ENCODE peak calls at places on chromosomes 4 and X, in nine cellular contexts. One of them, this sample, is unnamed.

GRCh38 chrX:6049132-6049531 is 179.5 kb downstream of the NLGN4X start:
- DNase-seq in aorta: no peak
- DNase-seq in cardiac fibroblast: no peak
- DNase-seq in GM19239: no peak
- DNase-seq in pancreas: no peak
- DNase-seq in neural progenitor cell: no peak
- DNase-seq in activated T-cell treated with anti-CD3 and anti-CD28 coated beads, Interleukin-2, amount 50 U/mL, for 72 hours: no peak
- DNase-seq in HCEC 1CT: no peak
- DNase-seq in GM23248: no peak
- DNase-seq in this sample: no peak

GRCh38 chr4:34854451-34854850 is 1389.9 kb downstream of the ARAP2 start:
- DNase-seq in aorta: peak
- DNase-seq in cardiac fibroblast: no peak
- DNase-seq in GM19239: no peak
- DNase-seq in pancreas: no peak
- DNase-seq in neural progenitor cell: no peak
- DNase-seq in activated T-cell treated with anti-CD3 and anti-CD28 coated beads, Interleukin-2, amount 50 U/mL, for 72 hours: no peak
- DNase-seq in HCEC 1CT: no peak
- DNase-seq in GM23248: no peak
- DNase-seq in this sample: no peak

GRCh38 chr4:785332-786073 is 40.4 kb downstream of the CPLX1 start:
- DNase-seq in aorta: peak
- DNase-seq in cardiac fibroblast: no peak
- DNase-seq in GM19239: no peak
- DNase-seq in pancreas: no peak
- DNase-seq in neural progenitor cell: peak
- DNase-seq in activated T-cell treated with anti-CD3 and anti-CD28 coated beads, Interleukin-2, amount 50 U/mL, for 72 hours: no peak
- DNase-seq in HCEC 1CT: no peak
- DNase-seq in GM23248: peak
- DNase-seq in this sample: peak

GRCh38 chr4:152138451-152138850 is 377.6 kb upstream of the GATB start:
- DNase-seq in aorta: no peak
- DNase-seq in cardiac fibroblast: no peak
- DNase-seq in GM19239: no peak
- DNase-seq in pancreas: no peak
- DNase-seq in neural progenitor cell: no peak
- DNase-seq in activated T-cell treated with anti-CD3 and anti-CD28 coated beads, Interleukin-2, amount 50 U/mL, for 72 hours: no peak
- DNase-seq in HCEC 1CT: no peak
- DNase-seq in GM23248: no peak
- DNase-seq in this sample: no peak

GRCh38 chrX:118655561-118656246 is 71.7 kb upstream of the IL13RA1 start:
- DNase-seq in aorta: no peak
- DNase-seq in cardiac fibroblast: peak
- DNase-seq in GM19239: no peak
- DNase-seq in pancreas: no peak
- DNase-seq in neural progenitor cell: no peak
- DNase-seq in activated T-cell treated with anti-CD3 and anti-CD28 coated beads, Interleukin-2, amount 50 U/mL, for 72 hours: no peak
- DNase-seq in HCEC 1CT: peak
- DNase-seq in GM23248: peak
- DNase-seq in this sample: no peak

GRCh38 chr4:47071863-47072441 is 40.6 kb downstream of the GABRB1 start:
- DNase-seq in aorta: no peak
- DNase-seq in cardiac fibroblast: peak
- DNase-seq in GM19239: no peak
- DNase-seq in pancreas: no peak
- DNase-seq in neural progenitor cell: no peak
- DNase-seq in activated T-cell treated with anti-CD3 and anti-CD28 coated beads, Interleukin-2, amount 50 U/mL, for 72 hours: no peak
- DNase-seq in HCEC 1CT: peak
- DNase-seq in GM23248: peak
- DNase-seq in this sample: no peak

GRCh38 chr4:186727977-186728519 is 4.4 kb upstream of the FAT1 start:
- DNase-seq in aorta: no peak
- DNase-seq in cardiac fibroblast: peak
- DNase-seq in GM19239: no peak
- DNase-seq in pancreas: no peak
- DNase-seq in neural progenitor cell: peak
- DNase-seq in activated T-cell treated with anti-CD3 and anti-CD28 coated beads, Interleukin-2, amount 50 U/mL, for 72 hours: no peak
- DNase-seq in HCEC 1CT: no peak
- DNase-seq in GM23248: peak
- DNase-seq in this sample: peak

GRCh38 chr4:68271851-68272756 is 26.6 kb upstream of the TMPRSS11B start:
- DNase-seq in aorta: no peak
- DNase-seq in cardiac fibroblast: peak
- DNase-seq in GM19239: peak
- DNase-seq in pancreas: no peak
- DNase-seq in neural progenitor cell: peak
- DNase-seq in activated T-cell treated with anti-CD3 and anti-CD28 coated beads, Interleukin-2, amount 50 U/mL, for 72 hours: no peak
- DNase-seq in HCEC 1CT: peak
- DNase-seq in GM23248: peak
- DNase-seq in this sample: peak

GRCh38 chrX:133856819-133857218 is 128.6 kb downstream of the GPC3 start:
- DNase-seq in aorta: no peak
- DNase-seq in cardiac fibroblast: no peak
- DNase-seq in GM19239: no peak
- DNase-seq in pancreas: no peak
- DNase-seq in neural progenitor cell: no peak
- DNase-seq in activated T-cell treated with anti-CD3 and anti-CD28 coated beads, Interleukin-2, amount 50 U/mL, for 72 hours: no peak
- DNase-seq in HCEC 1CT: no peak
- DNase-seq in GM23248: no peak
- DNase-seq in this sample: no peak

GRCh38 chrX:85611926-85612325 is 232.5 kb upstream of the POF1B start:
- DNase-seq in aorta: no peak
- DNase-seq in cardiac fibroblast: peak
- DNase-seq in GM19239: no peak
- DNase-seq in pancreas: no peak
- DNase-seq in neural progenitor cell: no peak
- DNase-seq in activated T-cell treated with anti-CD3 and anti-CD28 coated beads, Interleukin-2, amount 50 U/mL, for 72 hours: no peak
- DNase-seq in HCEC 1CT: no peak
- DNase-seq in GM23248: peak
- DNase-seq in this sample: peak

This sample was measured in GM23338.